ENCODE peak calls at places on chromosomes 6 and 20, in ten cellular contexts. A is AG04450, S is coronary artery, M is heart right ventricle, P is neural crest cell, C is HepG2, J is nephron progenitor cell, N is heart left ventricle, G is body of pancreas, Q is osteocyte. U is an unnamed sample.

GRCh38 chr6:43368517-43369160 is 808 bp downstream of the ZNF318 start:
- DNase-seq in S (peak), P (peak), C (peak), N (peak), J (peak), A (no peak), G (peak), M (peak), Q (no peak), U (no peak)

GRCh38 chr6:35372633-35373032 is 30.3 kb downstream of the PPARD start:
- DNase-seq in N (no peak), M (no peak), Q (no peak), J (no peak), G (no peak), P (no peak), A (no peak), C (no peak), S (no peak), U (no peak)

GRCh38 chr6:95795927-95796326 is 218.6 kb downstream of the MANEA start:
- DNase-seq in M (no peak), J (no peak), S (no peak), C (peak), N (no peak), G (no peak), Q (no peak), P (no peak), A (no peak), U (no peak)

GRCh38 chr6:14046476-14047068 is 71.0 kb upstream of the CD83 start:
- DNase-seq in J (peak), P (peak), M (no peak), S (no peak), Q (no peak), G (peak), C (peak), N (no peak), A (no peak), U (no peak)

GRCh38 chr6:447381-448165 is 56.0 kb downstream of the IRF4 start:
- DNase-seq in N (no peak), A (no peak), C (no peak), Q (no peak), G (no peak), J (no peak), M (no peak), S (peak), P (no peak), U (no peak)

GRCh38 chr6:34196116-34196832 is 40.4 kb upstream of the HMGA1 start:
- DNase-seq in A (peak), J (peak), N (peak), C (no peak), G (peak), P (peak), S (peak), Q (peak), M (peak), U (peak)

GRCh38 chr6:124683507-124683906 is 278.7 kb upstream of the RNF217 start:
- DNase-seq in Q (no peak), S (no peak), G (no peak), J (no peak), N (no peak), C (no peak), P (no peak), A (no peak), M (no peak), U (no peak)

GRCh38 chr6:25311251-25311910 is 32.2 kb downstream of the CARMIL1 start:
- DNase-seq in J (no peak), Q (no peak), S (peak), N (no peak), C (no peak), A (no peak), P (no peak), M (no peak), G (no peak), U (no peak)

GRCh38 chr6:116010400-116011095 is 50.1 kb downstream of the FRK start:
- DNase-seq in S (peak), J (peak), M (peak), P (peak), C (peak), Q (no peak), G (peak), N (peak), A (peak), U (no peak)

GRCh38 chr6:12182676-12183075 is 107.5 kb upstream of the EDN1 start:
- DNase-seq in Q (no peak), G (no peak), J (no peak), P (no peak), S (no peak), C (no peak), M (no peak), N (no peak), A (no peak), U (no peak)

GRCh38 chr6:37488464-37488863 is 11.2 kb downstream of the CCDC167 start:
- DNase-seq in N (no peak), A (no peak), Q (no peak), J (no peak), G (no peak), C (no peak), S (no peak), M (no peak), P (no peak), U (no peak)

GRCh38 chr20:1401431-1401907 is 8.6 kb upstream of the FKBP1A start:
- DNase-seq in G (no peak), Q (no peak), C (peak), J (no peak), A (no peak), S (no peak), N (no peak), P (no peak), M (no peak), U (no peak)

GRCh38 chr6:143840595-143840994 is 2.5 kb upstream of the LTV1 start:
- DNase-seq in J (no peak), C (no peak), P (no peak), Q (no peak), M (no peak), N (no peak), S (no peak), G (no peak), A (no peak), U (no peak)

GRCh38 chr6:118712955-118713354 is 61.6 kb upstream of the CEP85L start:
- DNase-seq in S (no peak), Q (no peak), A (no peak), G (no peak), M (no peak), P (no peak), J (no peak), N (no peak), C (no peak), U (no peak)

GRCh38 chr6:54910326-54910952 is 63.9 kb downstream of the FAM83B start:
- DNase-seq in M (no peak), S (no peak), P (no peak), A (no peak), C (no peak), Q (no peak), J (no peak), G (no peak), N (no peak), U (no peak)

GRCh38 chr20:47097691-47098622 is 203.3 kb downstream of the EYA2 start:
- DNase-seq in J (no peak), S (no peak), N (no peak), A (no peak), G (no peak), M (no peak), Q (peak), P (no peak), C (no peak), U (no peak)

GRCh38 chr6:53432318-53433161 is 83.8 kb upstream of the ELOVL5 start:
- DNase-seq in C (peak), J (peak), M (peak), A (peak), S (no peak), G (no peak), P (no peak), N (no peak), Q (no peak), U (no peak)

GRCh38 chr20:22529150-22530019 is 55.0 kb downstream of the FOXA2 start:
- DNase-seq in C (no peak), P (no peak), M (no peak), Q (peak), G (peak), S (no peak), N (no peak), A (no peak), J (peak), U (no peak)

GRCh38 chr6:143034689-143035334 is 25.9 kb upstream of the AIG1 start:
- DNase-seq in C (peak), A (no peak), G (peak), N (no peak), M (no peak), S (no peak), P (no peak), J (no peak), Q (no peak), U (no peak)

GRCh38 chr6:119791746-119792145 is 442.2 kb upstream of the MAN1A1 start:
- DNase-seq in C (no peak), N (no peak), A (no peak), Q (no peak), J (no peak), S (no peak), P (no peak), M (no peak), G (no peak), U (no peak)

GRCh38 chr20:48440916-48441315 is 386.9 kb downstream of the PREX1 start:
- DNase-seq in C (no peak), G (no peak), A (no peak), Q (no peak), J (no peak), S (no peak), M (no peak), P (no peak), N (no peak), U (no peak)

GRCh38 chr20:22554391-22554790 is 30.0 kb downstream of the FOXA2 start:
- DNase-seq in M (no peak), A (no peak), S (no peak), G (no peak), Q (no peak), P (no peak), C (no peak), J (no peak), N (no peak), U (no peak)

GRCh38 chr20:6886065-6886729 is 118.7 kb downstream of the BMP2 start:
- DNase-seq in P (no peak), M (no peak), G (no peak), Q (no peak), A (no peak), N (no peak), C (no peak), J (peak), S (no peak), U (no peak)

GRCh38 chr6:108800510-108800909 is 47.7 kb upstream of the ARMC2 start:
- DNase-seq in G (no peak), C (no peak), J (no peak), N (no peak), Q (no peak), S (no peak), A (no peak), M (no peak), P (no peak), U (no peak)

GRCh38 chr6:16286151-16286522 is 47.8 kb downstream of the GMPR start:
- DNase-seq in N (no peak), Q (no peak), M (peak), C (peak), A (no peak), P (peak), J (peak), S (no peak), G (peak), U (no peak)

GRCh38 chr6:43869091-43869710 is 99.2 kb downstream of the VEGFA start:
- DNase-seq in P (no peak), G (no peak), J (no peak), S (no peak), M (no peak), C (no peak), A (no peak), Q (no peak), N (peak), U (no peak)

GRCh38 chr6:25697537-25698340 is 45.7 kb downstream of the SCGN start:
- DNase-seq in S (no peak), N (no peak), M (no peak), C (no peak), J (no peak), P (no peak), A (no peak), G (no peak), Q (no peak), U (no peak)

GRCh38 chr6:160427312-160428068 is 79.3 kb downstream of the SLC22A3 start:
- DNase-seq in A (no peak), Q (no peak), S (no peak), N (no peak), P (no peak), G (peak), C (no peak), J (no peak), M (no peak), U (no peak)

GRCh38 chr6:27892596-27893058 is 19.6 kb downstream of the OR2B2 start:
- DNase-seq in Q (no peak), G (no peak), J (no peak), M (no peak), S (no peak), N (no peak), A (no peak), P (no peak), C (no peak), U (no peak)

GRCh38 chr20:36572701-36573102 is 695 bp upstream of the TGIF2 start:
- DNase-seq in C (peak), M (no peak), S (no peak), N (no peak), G (peak), J (no peak), A (no peak), Q (no peak), P (peak), U (no peak)

GRCh38 chr20:36573798-36574277 is 441 bp downstream of the TGIF2 start:
- DNase-seq in C (peak), Q (no peak), M (no peak), A (no peak), N (no peak), S (no peak), P (no peak), G (peak), J (no peak), U (peak)

GRCh38 chr20:36573103-36573797 is at the start of gene TGIF2:
- DNase-seq in P (peak), J (peak), M (peak), G (peak), Q (peak), A (peak), C (peak), N (peak), S (peak), U (peak)

GRCh38 chr20:36571564-36572504 is 1.6 kb upstream of the TGIF2 start:
- DNase-seq in P (no peak), N (no peak), M (no peak), G (no peak), S (no peak), J (peak), A (no peak), C (peak), Q (no peak), U (no peak)

GRCh38 chr20:36569847-36570429 is 3.5 kb upstream of the TGIF2 start:
- DNase-seq in P (no peak), A (no peak), Q (no peak), M (no peak), N (no peak), C (no peak), J (no peak), G (no peak), S (no peak), U (no peak)
- TF ChIP-seq CTCF in P (no peak), A (no peak), Q (no peak), M (no peak), N (no peak), C (no peak), J (no peak), G (no peak), S (no peak), U (no peak)

DNA sequence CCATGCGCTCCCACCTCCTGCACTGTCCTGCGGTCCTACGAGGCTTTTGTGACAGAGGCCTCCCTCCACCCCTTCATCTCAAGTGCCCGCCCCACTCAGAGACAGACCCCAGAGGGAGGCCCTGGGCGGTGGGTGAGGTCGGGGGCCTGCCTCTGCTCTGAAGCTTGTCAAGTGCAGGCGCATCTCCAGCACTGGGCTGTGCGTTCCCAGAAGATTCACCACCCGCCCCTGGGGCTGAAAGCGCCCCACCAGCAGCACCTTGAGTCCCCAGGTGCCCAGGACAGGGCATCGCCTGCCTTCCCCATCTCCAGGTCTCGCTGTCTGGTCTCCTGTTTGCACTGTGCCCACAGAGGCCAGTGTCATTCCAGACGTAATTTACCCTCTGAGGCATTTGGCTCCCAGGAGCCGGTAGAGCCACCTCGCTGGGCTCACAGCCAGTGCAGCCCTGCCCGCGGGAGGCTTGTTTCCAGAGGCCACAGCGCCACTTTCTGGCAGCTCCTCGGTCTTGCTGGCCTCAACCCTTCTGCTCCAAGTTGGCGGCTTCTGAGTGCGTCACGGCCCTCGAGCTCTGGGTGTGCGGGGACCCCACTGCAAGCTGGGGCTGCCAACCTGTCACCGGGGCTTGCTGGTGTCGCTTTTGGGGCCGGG is 191.1 kb downstream of the TAF4 start:
- DNase-seq in C (peak), N (peak), M (no peak), A (no peak), P (peak), G (peak), Q (no peak), S (no peak), J (peak), U (no peak)
- TF ChIP-seq CTCF in C (peak), N (no peak), M (peak), A (no peak), P (peak), G (no peak), Q (no peak), S (no peak), J (peak), U (peak)

GRCh38 chr6:157017022-157017421 is 239.8 kb downstream of the ARID1B start:
- DNase-seq in N (no peak), G (no peak), P (no peak), S (no peak), A (no peak), C (no peak), J (no peak), M (no peak), Q (no peak), U (no peak)

GRCh38 chr6:157020398-157021266 is 243.5 kb downstream of the ARID1B start:
- DNase-seq in G (peak), M (peak), S (no peak), C (peak), N (no peak), A (no peak), J (peak), Q (peak), P (no peak), U (no peak)

GRCh38 chr6:157019733-157020132 is 242.6 kb downstream of the ARID1B start:
- DNase-seq in C (no peak), J (no peak), Q (no peak), A (no peak), S (no peak), M (no peak), P (no peak), G (no peak), N (no peak), U (no peak)

GRCh38 chr6:157017861-157018260 is 240.7 kb downstream of the ARID1B start:
- DNase-seq in C (no peak), G (no peak), M (no peak), N (no peak), Q (no peak), J (no peak), A (no peak), S (no peak), P (no peak), U (no peak)

DNA sequence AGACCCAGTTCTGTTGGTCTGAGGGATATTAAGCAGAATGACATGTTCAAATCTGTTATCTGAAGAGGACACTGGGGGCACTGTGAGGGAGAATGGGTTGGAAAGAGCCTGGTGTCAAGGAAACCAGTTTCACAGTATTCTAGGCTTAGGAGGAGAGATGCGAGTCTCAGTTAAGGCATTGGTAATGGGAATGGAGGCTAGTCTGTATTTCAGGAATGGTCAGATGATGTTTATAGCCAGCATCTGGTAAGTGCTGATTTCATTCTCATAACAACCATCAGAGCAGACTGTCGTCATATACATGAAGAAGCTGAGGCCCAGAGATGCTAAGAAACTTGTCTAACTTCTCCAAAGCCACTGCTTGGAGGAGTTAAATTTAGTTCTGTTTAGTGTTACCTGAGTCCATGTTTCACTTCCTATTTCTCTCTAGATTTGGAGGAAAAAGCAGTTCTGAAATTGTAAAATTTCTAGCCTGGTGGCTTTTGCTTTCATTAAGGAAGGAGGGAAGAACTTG is 242.0 kb downstream of the ARID1B start:
- DNase-seq in G (no peak), S (no peak), A (no peak), Q (no peak), J (no peak), N (no peak), M (no peak), C (peak), P (no peak), U (no peak)
- TF ChIP-seq CTCF in G (no peak), S (no peak), A (no peak), Q (peak), J (no peak), N (no peak), M (no peak), C (no peak), P (peak), U (peak)

DNA sequence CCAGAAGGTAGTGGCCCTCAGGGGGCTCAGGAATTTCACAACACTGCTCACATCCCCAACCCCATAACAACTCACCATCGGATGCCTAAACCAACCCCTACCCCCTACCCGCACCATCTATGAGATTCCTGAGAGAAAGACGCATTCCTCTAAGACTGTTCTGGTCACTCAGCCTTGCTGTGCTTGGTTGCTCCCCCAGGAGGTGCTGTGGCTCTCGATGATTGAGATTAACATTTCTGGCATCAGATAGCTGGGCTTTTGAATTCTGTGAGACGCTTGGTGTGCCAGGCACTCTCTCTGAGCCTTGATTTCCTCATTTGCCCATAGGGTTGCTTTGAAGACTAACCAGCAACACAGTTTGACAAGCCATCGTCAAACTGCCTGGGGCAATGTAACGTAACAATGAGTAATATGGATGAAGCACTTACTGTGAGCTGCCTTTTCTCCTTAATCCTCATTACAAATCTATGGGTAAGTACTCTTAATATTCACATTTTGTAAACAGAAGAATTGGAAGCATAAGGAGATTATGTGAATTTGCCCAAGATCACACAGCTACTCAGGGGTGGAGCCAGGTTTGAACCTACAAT is 978 bp downstream of the WFDC6 start:
- DNase-seq in G (no peak), S (no peak), A (no peak), Q (no peak), J (no peak), C (no peak), N (no peak), P (no peak), M (no peak), U (no peak)
- TF ChIP-seq CTCF in G (no peak), S (no peak), A (no peak), Q (no peak), J (no peak), C (no peak), N (no peak), P (no peak), M (no peak), U (no peak)

DNA sequence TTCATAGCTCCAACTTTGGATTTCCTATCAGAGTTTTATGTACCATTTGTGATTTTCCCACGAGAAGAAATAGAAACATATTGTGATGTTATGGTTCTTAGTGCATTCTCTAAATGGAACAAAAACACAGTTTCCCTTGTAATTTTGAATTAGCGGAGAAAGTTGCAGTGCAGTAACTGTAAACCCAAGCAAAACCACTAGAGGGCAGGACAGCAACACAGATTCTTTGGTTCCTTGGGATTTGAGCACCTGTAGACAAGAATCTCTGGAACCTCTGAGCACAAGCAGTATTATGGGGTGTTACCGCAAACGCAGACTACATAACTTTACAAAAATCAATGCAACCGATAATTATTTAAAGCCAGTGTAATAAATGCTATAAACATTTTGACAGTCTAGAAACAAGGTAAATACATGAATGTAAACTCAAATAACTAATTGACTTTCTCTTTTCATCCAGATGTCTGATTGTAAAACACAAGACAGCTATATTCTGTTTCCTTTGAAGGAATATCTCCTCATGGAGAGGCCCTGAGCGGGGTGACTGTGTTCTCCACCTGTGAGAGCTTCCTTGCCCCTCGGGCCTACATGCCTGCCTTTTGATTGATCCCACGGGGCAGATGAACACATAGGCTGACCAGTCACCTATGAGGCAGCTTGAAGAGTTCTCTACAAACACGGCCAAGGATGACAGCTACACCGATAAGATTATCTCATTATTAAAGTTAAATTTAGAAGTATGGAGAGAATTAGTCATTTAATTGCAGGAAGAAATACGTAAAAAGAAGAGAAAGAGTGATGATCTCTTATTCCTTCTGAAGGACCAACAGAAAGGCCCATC is 67.5 kb upstream of the COL21A1 start:
- DNase-seq in C (peak), A (no peak), M (no peak), N (no peak), G (peak), J (peak), P (peak), S (no peak), Q (no peak), U (no peak)
- TF ChIP-seq CTCF in C (peak), A (peak), M (peak), N (peak), G (peak), J (peak), P (peak), S (peak), Q (peak), U (peak)

U was measured in type B pancreatic cell.